ENCODE peak calls at places on chromosome X, in eight cellular contexts. H is non-pigmented ciliary epithelial cell, K is endodermal cell, E is epithelial cell of esophagus, P is gastrocnemius medialis, M is fibroblast of lung, I is NCI-H1105, V is ecto neural progenitor cell. S is an unnamed sample.
A peak's percentile ranks its signal among the peaks of the same experiment; 100 is the strongest.

GRCh38 chrX:139931646-139932076 is 1.2 kb downstream of the ATP11C start:
- DNase-seq in H (no peak), K (peak; percentile 53), E (no peak), P (no peak), M (no peak), I (peak; percentile 8), V (peak; percentile 54), S (peak; percentile 50)

GRCh38 chrX:19855700-19856381 is 31.6 kb downstream of the SH3KBP1 start:
- DNase-seq in H (no peak), K (no peak), E (peak; percentile 12), P (no peak), M (peak; percentile 74), I (no peak), V (no peak), S (no peak)

GRCh38 chrX:64184396-64184795 is 21.1 kb downstream of the AMER1 start:
- DNase-seq in H (no peak), K (no peak), E (no peak), P (no peak), M (no peak), I (no peak), V (no peak), S (no peak)

GRCh38 chrX:122134291-122134690 is 1049.8 kb upstream of the GRIA3 start:
- DNase-seq in H (no peak), K (no peak), E (no peak), P (no peak), M (no peak), I (no peak), V (no peak), S (no peak)

GRCh38 chrX:136211766-136212556 is 39.2 kb downstream of the MAP7D3 start:
- DNase-seq in H (no peak), K (peak; percentile 73), E (no peak), P (peak; percentile 69), M (no peak), I (no peak), V (no peak), S (no peak)

GRCh38 chrX:70166601-70167590 is 10.4 kb upstream of the DGAT2L6 start:
- DNase-seq in H (peak; percentile 35), K (no peak), E (peak; percentile 76), P (no peak), M (peak; percentile 78), I (no peak), V (no peak), S (peak; percentile 71)

GRCh38 chrX:128676651-128677050 is 624.4 kb upstream of the ACTRT1 start:
- DNase-seq in H (peak; percentile 5), K (no peak), E (no peak), P (no peak), M (peak; percentile 5), I (no peak), V (no peak), S (peak; percentile 1)

GRCh38 chrX:53088136-53088974 is 5.6 kb upstream of the KANTR start:
- DNase-seq in H (peak; percentile 45), K (peak; percentile 92), E (peak; percentile 89), P (peak; percentile 76), M (peak; percentile 85), I (peak; percentile 79), V (peak; percentile 83), S (peak; percentile 87)

GRCh38 chrX:41064028-41064427 is 21.2 kb upstream of the USP9X start:
- DNase-seq in H (no peak), K (no peak), E (no peak), P (no peak), M (peak; percentile 71), I (no peak), V (no peak), S (peak; percentile 25)

GRCh38 chrX:1222511-1223252 is 10.2 kb upstream of the CRLF2 start:
- DNase-seq in H (no peak), K (no peak), E (peak; percentile 21), P (no peak), M (peak; percentile 1), I (no peak), V (no peak), S (peak; percentile 5)

GRCh38 chrX:119505945-119506344 is 37.7 kb downstream of the SLC25A5 start:
- DNase-seq in H (no peak), K (no peak), E (no peak), P (no peak), M (no peak), I (no peak), V (no peak), S (no peak)

GRCh38 chrX:47482512-47483309 is at the start of gene ZNF41:
- DNase-seq in H (no peak), K (peak; percentile 91), E (peak; percentile 86), P (peak; percentile 86), M (peak; percentile 81), I (peak; percentile 80), V (peak; percentile 75), S (peak; percentile 80)

GRCh38 chrX:109793191-109793590 is 60.1 kb upstream of the ACSL4 start:
- DNase-seq in H (no peak), K (no peak), E (peak; percentile 89), P (no peak), M (peak; percentile 6), I (no peak), V (no peak), S (no peak)

GRCh38 chrX:53479295-53479694 is 45.1 kb upstream of the HSD17B10 start:
- DNase-seq in H (no peak), K (peak; percentile 50), E (peak; percentile 15), P (no peak), M (peak; percentile 28), I (no peak), V (no peak), S (no peak)

GRCh38 chrX:155997436-155997835 is at the start of gene IL9R:
- DNase-seq in H (no peak), K (no peak), E (no peak), P (no peak), M (no peak), I (no peak), V (no peak), S (no peak)